ENCODE peak calls at places on chromosomes 4 and X, in ten cellular contexts. D is fibroblast of lung; Y is C1 segment of cervical spinal cord; U is RPMI7951; Q is NCI-H1092 treated with DMSO at 0.1 percent for 48 hours; I is stimulated activated CD8-positive, alpha-beta memory T cell treated with anti-CD3 and anti-CD28 coated beads, Interleukin-7, amount 100 ng/mL, for 1 hour; V is activated gamma-delta T cell; H is EL; O is stomach; B is fibroblast of mammary gland. N is an unnamed sample.

GRCh38 chrX:75781618-75782017 is 3.4 kb downstream of the MAGEE2 start:
- DNase-seq in H (no peak), U (no peak), O (no peak), B (no peak), V (no peak), Q (no peak), D (no peak), I (no peak), Y (peak; percentile 75), N (peak; percentile 82)

GRCh38 chrX:110396777-110397176 is 38.1 kb downstream of the RTL9 start:
- DNase-seq in D (no peak), H (no peak), Y (no peak), U (no peak), B (no peak), O (no peak), Q (no peak), I (no peak), V (no peak), N (no peak)

GRCh38 chrX:84974803-84975202 is 28.9 kb upstream of the APOOL start:
- DNase-seq in D (no peak), V (no peak), H (no peak), O (no peak), Q (no peak), B (no peak), U (no peak), I (no peak), Y (no peak), N (no peak)

GRCh38 chrX:22674947-22675346 is 324.8 kb upstream of the DDX53 start:
- DNase-seq in Y (no peak), O (no peak), I (no peak), B (no peak), V (no peak), D (no peak), H (no peak), Q (peak; percentile 85), U (no peak), N (no peak)

GRCh38 chrX:149865390-149865789 is 15.6 kb upstream of the MAGEA8 start:
- DNase-seq in D (no peak), U (no peak), H (no peak), Q (no peak), I (no peak), B (no peak), O (no peak), V (no peak), Y (no peak), N (no peak)

GRCh38 chr4:152115794-152116193 is 355.0 kb upstream of the GATB start:
- DNase-seq in I (no peak), B (no peak), U (no peak), D (no peak), H (no peak), Q (no peak), V (no peak), Y (no peak), O (no peak), N (no peak)

GRCh38 chr4:140719022-140719421 is 37.2 kb downstream of the TBC1D9 start:
- DNase-seq in I (no peak), Y (no peak), V (no peak), U (peak; percentile 28), O (no peak), H (peak; percentile 36), D (peak; percentile 40), B (peak; percentile 78), Q (no peak), N (no peak)

GRCh38 chrX:97267376-97267775 is 383.7 kb downstream of the RPA4 start:
- DNase-seq in O (no peak), B (peak; percentile 9), I (no peak), Y (no peak), H (peak; percentile 2), Q (no peak), V (no peak), D (peak; percentile 15), U (peak; percentile 2), N (no peak)

GRCh38 chr4:2893772-2894171 is 50.1 kb downstream of the ADD1 start:
- DNase-seq in U (no peak), Q (no peak), V (no peak), H (no peak), O (no peak), B (no peak), I (no peak), Y (no peak), D (peak; percentile 15), N (no peak)

GRCh38 chr4:87492617-87493016 is 36.6 kb downstream of the SPARCL1 start:
- DNase-seq in I (no peak), D (peak; percentile 52), Q (no peak), O (no peak), Y (peak; percentile 50), B (peak; percentile 19), V (no peak), H (no peak), U (no peak), N (no peak)

GRCh38 chr4:124711469-124712416 is 789 bp downstream of the ANKRD50 start:
- DNase-seq in H (peak; percentile 67), O (peak; percentile 55), I (no peak), Y (peak; percentile 55), D (peak; percentile 81), Q (peak; percentile 68), V (no peak), U (peak; percentile 67), B (peak; percentile 79), N (no peak)

GRCh38 chr4:176790398-176790797 is 2.3 kb downstream of the VEGFC start:
- DNase-seq in V (no peak), B (no peak), Y (no peak), D (no peak), H (no peak), I (no peak), O (no peak), U (peak; percentile 40), Q (no peak), N (no peak)

GRCh38 chr4:158722291-158722916 is 792 bp downstream of the PPID start:
- DNase-seq in U (peak; percentile 31), B (peak; percentile 55), O (no peak), H (peak; percentile 34), I (no peak), V (no peak), D (peak; percentile 50), Y (peak; percentile 49), Q (peak; percentile 35), N (no peak)

GRCh38 chr4:141352775-141353544 is 132.3 kb downstream of the ZNF330 start:
- DNase-seq in H (peak; percentile 85), B (peak; percentile 48), V (no peak), Q (no peak), D (peak; percentile 54), Y (no peak), U (peak; percentile 25), O (no peak), I (no peak), N (no peak)

GRCh38 chrX:112368371-112368770 is 285.8 kb upstream of the TRPC5 start:
- DNase-seq in V (no peak), Q (peak; percentile 5), D (no peak), B (no peak), I (no peak), O (no peak), U (no peak), Y (no peak), H (no peak), N (no peak)

GRCh38 chr4:60485279-60485678 is 714.8 kb upstream of the ADGRL3 start:
- DNase-seq in U (no peak), I (no peak), O (no peak), Q (no peak), D (no peak), V (no peak), Y (no peak), H (peak; percentile 17), B (no peak), N (no peak)

GRCh38 chr4:111778543-111778942 is 366.7 kb upstream of the FAM241A start:
- DNase-seq in U (no peak), I (no peak), O (no peak), Y (no peak), Q (no peak), D (peak; percentile 2), B (peak; percentile 44), H (peak; percentile 8), V (no peak), N (no peak)

GRCh38 chr4:155946486-155946885 is 7.2 kb downstream of the CTSO start:
- DNase-seq in O (no peak), H (no peak), B (no peak), I (no peak), U (peak; percentile 64), Y (no peak), Q (no peak), D (peak; percentile 60), V (no peak), N (no peak)

GRCh38 chr4:153207027-153207426 is 2.8 kb downstream of the TRIM2 start:
- DNase-seq in O (no peak), U (no peak), Y (no peak), I (no peak), B (no peak), H (no peak), D (no peak), Q (no peak), V (no peak), N (no peak)

GRCh38 chr4:48642421-48643144 is 137.5 kb downstream of the FRYL start:
- DNase-seq in H (no peak), I (no peak), U (no peak), B (peak; percentile 26), Q (no peak), O (no peak), Y (no peak), D (peak; percentile 71), V (no peak), N (no peak)

GRCh38 chrX:153968754-153969124 is 2.9 kb downstream of the HCFC1 start:
- DNase-seq in O (no peak), Q (peak; percentile 13), D (no peak), Y (no peak), B (no peak), U (no peak), I (no peak), H (peak; percentile 16), V (no peak), N (no peak)

GRCh38 chr4:135277116-135277979 is 1075.8 kb upstream of the PABPC4L start:
- DNase-seq in D (peak; percentile 47), B (no peak), Q (no peak), I (no peak), O (no peak), H (peak; percentile 72), Y (no peak), V (no peak), U (peak; percentile 2), N (no peak)

GRCh38 chrX:14964500-14964899 is 91.3 kb downstream of the MOSPD2 start:
- DNase-seq in O (no peak), B (peak; percentile 8), U (peak; percentile 60), D (peak; percentile 11), Q (no peak), H (peak; percentile 44), Y (no peak), I (no peak), V (no peak), N (no peak)

GRCh38 chr4:112130903-112131302 is 14.4 kb upstream of the FAM241A start:
- DNase-seq in V (no peak), Q (no peak), O (no peak), U (no peak), H (peak; percentile 21), Y (no peak), D (peak; percentile 19), B (peak; percentile 26), I (no peak), N (no peak)

N was measured in upper lobe of left lung.